ENCODE peak calls at places on chromosomes 13 and 19, in ten cellular contexts. One of them, this sample, is unnamed.

GRCh38 chr13:102138635-102139225 is 263.1 kb downstream of the FGF14 start:
- DNase-seq in HFFc6: no peak
- DNase-seq in GM12892: no peak
- DNase-seq in psoas muscle: no peak
- DNase-seq in AG10803: no peak
- DNase-seq in HT-29: no peak
- DNase-seq in activated CD4-positive, alpha-beta T cell treated with anti-CD3 and anti-CD28 coated beads, Interleukin-2, amount 10 ng/mL, durations not matched to agents 7 days and 5 days: no peak
- DNase-seq in small intestine: no peak
- DNase-seq in esophagus squamous epithelium: no peak
- DNase-seq in stimulated activated CD4-positive, alpha-beta T cell treated with anti-CD3 and anti-CD28 coated beads, Interleukin-4, amount 100 ng/mL, for 4 hours: no peak
- DNase-seq in this sample: no peak

GRCh38 chr19:39192846-39193245 is 3.9 kb upstream of the NCCRP1 start:
- DNase-seq in activated CD4-positive, alpha-beta T cell treated with anti-CD3 and anti-CD28 coated beads, Interleukin-2, amount 10 ng/mL, durations not matched to agents 7 days and 5 days: no peak
- DNase-seq in HT-29: no peak
- DNase-seq in stimulated activated CD4-positive, alpha-beta T cell treated with anti-CD3 and anti-CD28 coated beads, Interleukin-4, amount 100 ng/mL, for 4 hours: no peak
- DNase-seq in AG10803: no peak
- DNase-seq in psoas muscle: no peak
- DNase-seq in small intestine: no peak
- DNase-seq in GM12892: no peak
- DNase-seq in HFFc6: no peak
- DNase-seq in esophagus squamous epithelium: no peak
- DNase-seq in this sample: no peak

GRCh38 chr19:18488838-18489626 is 32.8 kb downstream of the ELL start:
- DNase-seq in small intestine: no peak
- DNase-seq in AG10803: no peak
- DNase-seq in psoas muscle: no peak
- DNase-seq in esophagus squamous epithelium: no peak
- DNase-seq in stimulated activated CD4-positive, alpha-beta T cell treated with anti-CD3 and anti-CD28 coated beads, Interleukin-4, amount 100 ng/mL, for 4 hours: no peak
- DNase-seq in GM12892: no peak
- DNase-seq in HFFc6: no peak
- DNase-seq in HT-29: peak; percentile 39
- DNase-seq in activated CD4-positive, alpha-beta T cell treated with anti-CD3 and anti-CD28 coated beads, Interleukin-2, amount 10 ng/mL, durations not matched to agents 7 days and 5 days: no peak
- DNase-seq in this sample: no peak

GRCh38 chr13:32905063-32905863 is 111.0 kb upstream of the KL start:
- DNase-seq in psoas muscle: no peak
- DNase-seq in esophagus squamous epithelium: no peak
- DNase-seq in AG10803: peak; percentile 66
- DNase-seq in stimulated activated CD4-positive, alpha-beta T cell treated with anti-CD3 and anti-CD28 coated beads, Interleukin-4, amount 100 ng/mL, for 4 hours: no peak
- DNase-seq in HT-29: peak; percentile 78
- DNase-seq in HFFc6: no peak
- DNase-seq in GM12892: peak; percentile 17
- DNase-seq in small intestine: no peak
- DNase-seq in activated CD4-positive, alpha-beta T cell treated with anti-CD3 and anti-CD28 coated beads, Interleukin-2, amount 10 ng/mL, durations not matched to agents 7 days and 5 days: peak; percentile 10
- DNase-seq in this sample: no peak

GRCh38 chr13:79560954-79561353 is 80.0 kb downstream of the NDFIP2 start:
- DNase-seq in GM12892: no peak
- DNase-seq in HFFc6: no peak
- DNase-seq in activated CD4-positive, alpha-beta T cell treated with anti-CD3 and anti-CD28 coated beads, Interleukin-2, amount 10 ng/mL, durations not matched to agents 7 days and 5 days: no peak
- DNase-seq in esophagus squamous epithelium: no peak
- DNase-seq in AG10803: no peak
- DNase-seq in small intestine: no peak
- DNase-seq in HT-29: no peak
- DNase-seq in psoas muscle: no peak
- DNase-seq in stimulated activated CD4-positive, alpha-beta T cell treated with anti-CD3 and anti-CD28 coated beads, Interleukin-4, amount 100 ng/mL, for 4 hours: no peak
- DNase-seq in this sample: no peak

GRCh38 chr19:47518139-47518538 is 3.3 kb upstream of the NAPA start:
- DNase-seq in stimulated activated CD4-positive, alpha-beta T cell treated with anti-CD3 and anti-CD28 coated beads, Interleukin-4, amount 100 ng/mL, for 4 hours: peak; percentile 18
- DNase-seq in AG10803: no peak
- DNase-seq in activated CD4-positive, alpha-beta T cell treated with anti-CD3 and anti-CD28 coated beads, Interleukin-2, amount 10 ng/mL, durations not matched to agents 7 days and 5 days: peak; percentile 76
- DNase-seq in psoas muscle: no peak
- DNase-seq in esophagus squamous epithelium: no peak
- DNase-seq in HFFc6: no peak
- DNase-seq in HT-29: no peak
- DNase-seq in GM12892: no peak
- DNase-seq in small intestine: no peak
- DNase-seq in this sample: peak; percentile 36

GRCh38 chr19:10718205-10719196 is 622 bp downstream of the DNM2 start:
- DNase-seq in esophagus squamous epithelium: no peak
- DNase-seq in psoas muscle: peak; percentile 55
- DNase-seq in GM12892: no peak
- DNase-seq in small intestine: peak; percentile 34
- DNase-seq in activated CD4-positive, alpha-beta T cell treated with anti-CD3 and anti-CD28 coated beads, Interleukin-2, amount 10 ng/mL, durations not matched to agents 7 days and 5 days: peak; percentile 52
- DNase-seq in HT-29: peak; percentile 27
- DNase-seq in stimulated activated CD4-positive, alpha-beta T cell treated with anti-CD3 and anti-CD28 coated beads, Interleukin-4, amount 100 ng/mL, for 4 hours: peak; percentile 59
- DNase-seq in AG10803: peak; percentile 36
- DNase-seq in HFFc6: peak; percentile 26
- DNase-seq in this sample: peak; percentile 29

GRCh38 chr13:107545946-107546502 is 669.3 kb downstream of the LIG4 start:
- DNase-seq in activated CD4-positive, alpha-beta T cell treated with anti-CD3 and anti-CD28 coated beads, Interleukin-2, amount 10 ng/mL, durations not matched to agents 7 days and 5 days: no peak
- DNase-seq in psoas muscle: no peak
- DNase-seq in AG10803: no peak
- DNase-seq in small intestine: peak; percentile 11
- DNase-seq in stimulated activated CD4-positive, alpha-beta T cell treated with anti-CD3 and anti-CD28 coated beads, Interleukin-4, amount 100 ng/mL, for 4 hours: no peak
- DNase-seq in esophagus squamous epithelium: no peak
- DNase-seq in HT-29: no peak
- DNase-seq in HFFc6: no peak
- DNase-seq in GM12892: no peak
- DNase-seq in this sample: no peak

GRCh38 chr13:33348366-33348765 is 62.8 kb upstream of the STARD13 start:
- DNase-seq in esophagus squamous epithelium: no peak
- DNase-seq in stimulated activated CD4-positive, alpha-beta T cell treated with anti-CD3 and anti-CD28 coated beads, Interleukin-4, amount 100 ng/mL, for 4 hours: no peak
- DNase-seq in GM12892: no peak
- DNase-seq in psoas muscle: no peak
- DNase-seq in HT-29: no peak
- DNase-seq in small intestine: no peak
- DNase-seq in HFFc6: peak; percentile 66
- DNase-seq in AG10803: peak; percentile 85
- DNase-seq in activated CD4-positive, alpha-beta T cell treated with anti-CD3 and anti-CD28 coated beads, Interleukin-2, amount 10 ng/mL, durations not matched to agents 7 days and 5 days: no peak
- DNase-seq in this sample: no peak

GRCh38 chr13:19587635-19588300 is 26.4 kb upstream of the TPTE2 start:
- DNase-seq in small intestine: peak; percentile 24
- DNase-seq in activated CD4-positive, alpha-beta T cell treated with anti-CD3 and anti-CD28 coated beads, Interleukin-2, amount 10 ng/mL, durations not matched to agents 7 days and 5 days: peak; percentile 66
- DNase-seq in AG10803: peak; percentile 34
- DNase-seq in psoas muscle: no peak
- DNase-seq in HFFc6: peak; percentile 77
- DNase-seq in esophagus squamous epithelium: no peak
- DNase-seq in stimulated activated CD4-positive, alpha-beta T cell treated with anti-CD3 and anti-CD28 coated beads, Interleukin-4, amount 100 ng/mL, for 4 hours: no peak
- DNase-seq in GM12892: no peak
- DNase-seq in HT-29: peak; percentile 91
- DNase-seq in this sample: no peak

GRCh38 chr13:21033224-21033855 is 28.0 kb downstream of the LATS2 start:
- DNase-seq in stimulated activated CD4-positive, alpha-beta T cell treated with anti-CD3 and anti-CD28 coated beads, Interleukin-4, amount 100 ng/mL, for 4 hours: no peak
- DNase-seq in HFFc6: peak; percentile 52
- DNase-seq in activated CD4-positive, alpha-beta T cell treated with anti-CD3 and anti-CD28 coated beads, Interleukin-2, amount 10 ng/mL, durations not matched to agents 7 days and 5 days: no peak
- DNase-seq in GM12892: no peak
- DNase-seq in psoas muscle: no peak
- DNase-seq in small intestine: no peak
- DNase-seq in AG10803: peak; percentile 64
- DNase-seq in HT-29: no peak
- DNase-seq in esophagus squamous epithelium: no peak
- DNase-seq in this sample: no peak

GRCh38 chr19:12295191-12295590 is 508 bp upstream of the ZNF44 start:
- DNase-seq in HT-29: no peak
- DNase-seq in small intestine: no peak
- DNase-seq in activated CD4-positive, alpha-beta T cell treated with anti-CD3 and anti-CD28 coated beads, Interleukin-2, amount 10 ng/mL, durations not matched to agents 7 days and 5 days: no peak
- DNase-seq in psoas muscle: no peak
- DNase-seq in AG10803: no peak
- DNase-seq in esophagus squamous epithelium: no peak
- DNase-seq in GM12892: no peak
- DNase-seq in HFFc6: no peak
- DNase-seq in stimulated activated CD4-positive, alpha-beta T cell treated with anti-CD3 and anti-CD28 coated beads, Interleukin-4, amount 100 ng/mL, for 4 hours: no peak
- DNase-seq in this sample: no peak

GRCh38 chr19:51250786-51251452 is at the start of gene SIGLECL1:
- DNase-seq in stimulated activated CD4-positive, alpha-beta T cell treated with anti-CD3 and anti-CD28 coated beads, Interleukin-4, amount 100 ng/mL, for 4 hours: no peak
- DNase-seq in AG10803: no peak
- DNase-seq in psoas muscle: no peak
- DNase-seq in esophagus squamous epithelium: no peak
- DNase-seq in activated CD4-positive, alpha-beta T cell treated with anti-CD3 and anti-CD28 coated beads, Interleukin-2, amount 10 ng/mL, durations not matched to agents 7 days and 5 days: no peak
- DNase-seq in HFFc6: no peak
- DNase-seq in small intestine: no peak
- DNase-seq in GM12892: no peak
- DNase-seq in HT-29: no peak
- DNase-seq in this sample: no peak

GRCh38 chr13:99374169-99374991 is 67.2 kb upstream of the GPR183 start:
- DNase-seq in stimulated activated CD4-positive, alpha-beta T cell treated with anti-CD3 and anti-CD28 coated beads, Interleukin-4, amount 100 ng/mL, for 4 hours: no peak
- DNase-seq in GM12892: no peak
- DNase-seq in HFFc6: no peak
- DNase-seq in psoas muscle: no peak
- DNase-seq in esophagus squamous epithelium: no peak
- DNase-seq in AG10803: no peak
- DNase-seq in activated CD4-positive, alpha-beta T cell treated with anti-CD3 and anti-CD28 coated beads, Interleukin-2, amount 10 ng/mL, durations not matched to agents 7 days and 5 days: no peak
- DNase-seq in small intestine: no peak
- DNase-seq in HT-29: no peak
- DNase-seq in this sample: no peak

GRCh38 chr13:19984430-19985218 is 26.1 kb downstream of the ZMYM2 start:
- DNase-seq in AG10803: peak; percentile 56
- DNase-seq in GM12892: no peak
- DNase-seq in esophagus squamous epithelium: no peak
- DNase-seq in activated CD4-positive, alpha-beta T cell treated with anti-CD3 and anti-CD28 coated beads, Interleukin-2, amount 10 ng/mL, durations not matched to agents 7 days and 5 days: peak; percentile 12
- DNase-seq in psoas muscle: no peak
- DNase-seq in HFFc6: peak; percentile 46
- DNase-seq in small intestine: peak; percentile 14
- DNase-seq in HT-29: peak; percentile 52
- DNase-seq in stimulated activated CD4-positive, alpha-beta T cell treated with anti-CD3 and anti-CD28 coated beads, Interleukin-4, amount 100 ng/mL, for 4 hours: no peak
- DNase-seq in this sample: no peak

GRCh38 chr13:31096624-31097302 is 64.9 kb downstream of the HSPH1 start:
- DNase-seq in AG10803: no peak
- DNase-seq in psoas muscle: no peak
- DNase-seq in esophagus squamous epithelium: no peak
- DNase-seq in activated CD4-positive, alpha-beta T cell treated with anti-CD3 and anti-CD28 coated beads, Interleukin-2, amount 10 ng/mL, durations not matched to agents 7 days and 5 days: no peak
- DNase-seq in stimulated activated CD4-positive, alpha-beta T cell treated with anti-CD3 and anti-CD28 coated beads, Interleukin-4, amount 100 ng/mL, for 4 hours: no peak
- DNase-seq in GM12892: no peak
- DNase-seq in HFFc6: no peak
- DNase-seq in small intestine: no peak
- DNase-seq in HT-29: peak; percentile 36
- DNase-seq in this sample: no peak

GRCh38 chr19:16315825-16316505 is 8.7 kb upstream of the KLF2 start:
- DNase-seq in HT-29: no peak
- DNase-seq in HFFc6: peak; percentile 98
- DNase-seq in activated CD4-positive, alpha-beta T cell treated with anti-CD3 and anti-CD28 coated beads, Interleukin-2, amount 10 ng/mL, durations not matched to agents 7 days and 5 days: no peak
- DNase-seq in esophagus squamous epithelium: no peak
- DNase-seq in stimulated activated CD4-positive, alpha-beta T cell treated with anti-CD3 and anti-CD28 coated beads, Interleukin-4, amount 100 ng/mL, for 4 hours: no peak
- DNase-seq in psoas muscle: peak; percentile 52
- DNase-seq in GM12892: no peak
- DNase-seq in AG10803: peak; percentile 99
- DNase-seq in small intestine: no peak
- DNase-seq in this sample: no peak

GRCh38 chr13:110444226-110444653 is 117.3 kb downstream of the RAB20 start:
- DNase-seq in small intestine: peak; percentile 25
- DNase-seq in psoas muscle: no peak
- DNase-seq in HFFc6: peak; percentile 32
- DNase-seq in HT-29: peak; percentile 79
- DNase-seq in esophagus squamous epithelium: no peak
- DNase-seq in stimulated activated CD4-positive, alpha-beta T cell treated with anti-CD3 and anti-CD28 coated beads, Interleukin-4, amount 100 ng/mL, for 4 hours: no peak
- DNase-seq in AG10803: peak; percentile 47
- DNase-seq in GM12892: no peak
- DNase-seq in activated CD4-positive, alpha-beta T cell treated with anti-CD3 and anti-CD28 coated beads, Interleukin-2, amount 10 ng/mL, durations not matched to agents 7 days and 5 days: no peak
- DNase-seq in this sample: no peak

GRCh38 chr13:98930014-98930625 is 47.7 kb downstream of the DOCK9 start:
- DNase-seq in HT-29: no peak
- DNase-seq in activated CD4-positive, alpha-beta T cell treated with anti-CD3 and anti-CD28 coated beads, Interleukin-2, amount 10 ng/mL, durations not matched to agents 7 days and 5 days: no peak
- DNase-seq in AG10803: no peak
- DNase-seq in small intestine: peak; percentile 21
- DNase-seq in GM12892: no peak
- DNase-seq in esophagus squamous epithelium: no peak
- DNase-seq in psoas muscle: peak; percentile 54
- DNase-seq in HFFc6: no peak
- DNase-seq in stimulated activated CD4-positive, alpha-beta T cell treated with anti-CD3 and anti-CD28 coated beads, Interleukin-4, amount 100 ng/mL, for 4 hours: no peak
- DNase-seq in this sample: no peak

GRCh38 chr19:44776402-44777096 is 1.1 kb upstream of the CBLC start:
- DNase-seq in HFFc6: no peak
- DNase-seq in HT-29: peak; percentile 99
- DNase-seq in psoas muscle: no peak
- DNase-seq in AG10803: no peak
- DNase-seq in small intestine: peak; percentile 97
- DNase-seq in esophagus squamous epithelium: no peak
- DNase-seq in stimulated activated CD4-positive, alpha-beta T cell treated with anti-CD3 and anti-CD28 coated beads, Interleukin-4, amount 100 ng/mL, for 4 hours: no peak
- DNase-seq in GM12892: no peak
- DNase-seq in activated CD4-positive, alpha-beta T cell treated with anti-CD3 and anti-CD28 coated beads, Interleukin-2, amount 10 ng/mL, durations not matched to agents 7 days and 5 days: no peak
- DNase-seq in this sample: no peak